ENCODE peak calls at places on chromosomes 3 and 15, in seven cellular contexts. J, A, I, S, C, K and P are unnamed samples.

GRCh38 chr15:54566654-54567053 is 588.4 kb downstream of the UNC13C start:
- DNase-seq in A (no peak), J (no peak), C (no peak), K (no peak), I (no peak), S (no peak), P (no peak)

GRCh38 chr3:50264389-50264963 is 4.5 kb upstream of the SEMA3B start:
- DNase-seq in C (peak), S (peak), I (peak), A (no peak), J (no peak), K (peak), P (no peak)

GRCh38 chr3:94349310-94349848 is 286.5 kb downstream of the NSUN3 start:
- DNase-seq in C (no peak), I (no peak), A (no peak), S (no peak), K (no peak), J (no peak), P (no peak)

GRCh38 chr3:181896605-181897004 is 184.9 kb downstream of the SOX2 start:
- DNase-seq in I (no peak), S (no peak), A (no peak), K (no peak), J (peak), C (no peak), P (no peak)

GRCh38 chr15:62107561-62108110 is 40.9 kb downstream of the C2CD4A start:
- DNase-seq in K (no peak), S (no peak), C (no peak), J (no peak), A (no peak), I (no peak), P (no peak)

GRCh38 chr3:8387591-8387990 is 114.0 kb upstream of the LMCD1 start:
- DNase-seq in A (no peak), K (no peak), J (no peak), S (no peak), I (no peak), C (no peak), P (no peak)

GRCh38 chr3:152079980-152080379 is 188.7 kb upstream of the MBNL1 start:
- DNase-seq in C (no peak), I (no peak), S (no peak), K (no peak), A (no peak), J (no peak), P (no peak)

GRCh38 chr3:164080208-164080607 is 998.1 kb downstream of the SI start:
- DNase-seq in C (no peak), A (no peak), K (no peak), J (no peak), I (no peak), S (no peak), P (no peak)

GRCh38 chr3:175404667-175405066 is 545.5 kb downstream of the NAALADL2 start:
- DNase-seq in I (no peak), K (no peak), S (no peak), J (no peak), A (no peak), C (peak), P (no peak)

GRCh38 chr3:94928921-94929320 is 866.1 kb downstream of the NSUN3 start:
- DNase-seq in I (no peak), A (no peak), J (no peak), K (no peak), C (peak), S (peak), P (no peak)

GRCh38 chr3:55000546-55000945 is 72.7 kb upstream of the LRTM1 start:
- DNase-seq in I (peak), S (peak), K (no peak), J (no peak), A (no peak), C (peak), P (no peak)

GRCh38 chr3:120685411-120685810 is 3.4 kb upstream of the HGD start:
- DNase-seq in J (no peak), A (no peak), S (no peak), C (no peak), K (no peak), I (no peak), P (no peak)

GRCh38 chr15:82750831-82751181 is 41.1 kb upstream of the AP3B2 start:
- DNase-seq in I (no peak), S (no peak), J (peak), A (no peak), K (no peak), C (no peak), P (peak)

GRCh38 chr15:96860746-96861145 is 530.2 kb downstream of the NR2F2 start:
- DNase-seq in C (no peak), I (no peak), J (no peak), K (no peak), S (no peak), A (no peak), P (no peak)
- TF ChIP-seq CTCF in C (peak), I (no peak), J (no peak), K (no peak), S (peak), A (no peak), P (no peak)

GRCh38 chr3:160616721-160617120 is 51.4 kb upstream of the KPNA4 start:
- DNase-seq in S (no peak), I (no peak), J (no peak), C (no peak), K (no peak), A (no peak), P (no peak)

GRCh38 chr3:160616311-160616710 is 50.9 kb upstream of the KPNA4 start:
- DNase-seq in I (no peak), C (no peak), J (no peak), S (no peak), A (no peak), K (no peak), P (no peak)

GRCh38 chr3:160612386-160613115 is 47.2 kb upstream of the KPNA4 start:
- DNase-seq in K (no peak), S (no peak), J (no peak), C (no peak), A (no peak), I (no peak), P (no peak)

GRCh38 chr3:160613661-160614060 is 48.3 kb upstream of the KPNA4 start:
- DNase-seq in I (no peak), S (no peak), K (no peak), C (no peak), J (no peak), A (no peak), P (no peak)

GRCh38 chr3:160611141-160611540 is 45.8 kb upstream of the KPNA4 start:
- DNase-seq in K (no peak), S (no peak), I (no peak), J (no peak), C (no peak), A (no peak), P (no peak)
- TF ChIP-seq CTCF in K (no peak), S (no peak), I (no peak), J (no peak), C (no peak), A (no peak), P (no peak)

GRCh38 chr3:44077267-44077666 is 164.4 kb upstream of the TOPAZ1 start:
- DNase-seq in K (no peak), A (no peak), J (peak), I (no peak), C (no peak), S (no peak), P (peak)
- TF ChIP-seq CTCF in K (no peak), A (no peak), J (no peak), I (no peak), C (peak), S (no peak), P (no peak)

GRCh38 chr3:14461748-14462324 is 59.4 kb downstream of the SLC6A6 start:
- DNase-seq in K (peak), A (no peak), S (peak), J (peak), C (peak), I (peak), P (peak)
- TF ChIP-seq CTCF in K (peak), A (peak), S (peak), J (peak), C (peak), I (no peak), P (no peak)

DNA sequence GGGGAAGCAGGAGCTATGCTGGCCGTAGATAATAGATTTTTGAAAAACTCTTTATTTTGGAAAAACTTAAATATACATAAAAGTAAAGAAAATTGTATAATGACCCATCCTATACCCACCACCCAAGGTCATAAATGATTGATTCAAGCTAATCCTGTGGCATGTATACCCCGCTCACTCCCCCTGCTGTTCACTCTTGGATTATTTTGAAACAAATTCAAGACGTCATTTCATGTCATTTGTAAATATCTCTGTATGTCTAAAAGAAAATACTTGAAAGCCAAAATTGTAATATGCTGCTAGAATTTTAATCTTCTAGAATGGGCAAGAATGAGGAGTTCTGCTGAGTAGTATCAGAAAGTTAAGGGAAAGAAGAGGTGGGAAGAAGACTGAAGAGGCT is 241.7 kb downstream of the FEZF2 start:
- DNase-seq in A (no peak), S (no peak), C (no peak), I (no peak), K (no peak), J (no peak), P (no peak)
- TF ChIP-seq CTCF in A (no peak), S (peak), C (peak), I (no peak), K (peak), J (no peak), P (no peak)

GRCh38 chr15:70763950-70764730 is 782 bp upstream of the UACA start:
- DNase-seq in K (no peak), J (no peak), I (no peak), S (no peak), A (no peak), C (no peak), P (peak)

GRCh38 chr15:70762469-70763119 is 764 bp downstream of the UACA start:
- DNase-seq in J (no peak), K (peak), I (peak), A (peak), C (peak), S (peak), P (peak)

GRCh38 chr15:70761046-70761445 is 2.3 kb downstream of the UACA start:
- DNase-seq in K (no peak), A (no peak), C (peak), I (no peak), S (no peak), J (no peak), P (no peak)

GRCh38 chr15:70761931-70762468 is 1.4 kb downstream of the UACA start:
- DNase-seq in S (no peak), J (no peak), K (no peak), I (no peak), A (no peak), C (peak), P (no peak)

GRCh38 chr15:70763120-70763949 is at the start of gene UACA:
- DNase-seq in A (peak), I (peak), K (peak), J (peak), C (peak), S (peak), P (peak)
- TF ChIP-seq CTCF in A (no peak), I (no peak), K (no peak), J (no peak), C (no peak), S (no peak), P (no peak)

GRCh38 chr15:92205255-92205739 is 188.4 kb upstream of the ST8SIA2 start:
- DNase-seq in A (no peak), I (no peak), J (peak), S (peak), K (peak), C (no peak), P (no peak)
- TF ChIP-seq CTCF in A (no peak), I (no peak), J (no peak), S (peak), K (peak), C (no peak), P (no peak)

GRCh38 chr15:52163321-52164190 is 27.6 kb downstream of the GNB5 start:
- DNase-seq in J (peak), S (no peak), I (no peak), A (no peak), C (no peak), K (no peak), P (peak)
- TF ChIP-seq CTCF in J (peak), S (no peak), I (no peak), A (no peak), C (peak), K (no peak), P (no peak)

DNA sequence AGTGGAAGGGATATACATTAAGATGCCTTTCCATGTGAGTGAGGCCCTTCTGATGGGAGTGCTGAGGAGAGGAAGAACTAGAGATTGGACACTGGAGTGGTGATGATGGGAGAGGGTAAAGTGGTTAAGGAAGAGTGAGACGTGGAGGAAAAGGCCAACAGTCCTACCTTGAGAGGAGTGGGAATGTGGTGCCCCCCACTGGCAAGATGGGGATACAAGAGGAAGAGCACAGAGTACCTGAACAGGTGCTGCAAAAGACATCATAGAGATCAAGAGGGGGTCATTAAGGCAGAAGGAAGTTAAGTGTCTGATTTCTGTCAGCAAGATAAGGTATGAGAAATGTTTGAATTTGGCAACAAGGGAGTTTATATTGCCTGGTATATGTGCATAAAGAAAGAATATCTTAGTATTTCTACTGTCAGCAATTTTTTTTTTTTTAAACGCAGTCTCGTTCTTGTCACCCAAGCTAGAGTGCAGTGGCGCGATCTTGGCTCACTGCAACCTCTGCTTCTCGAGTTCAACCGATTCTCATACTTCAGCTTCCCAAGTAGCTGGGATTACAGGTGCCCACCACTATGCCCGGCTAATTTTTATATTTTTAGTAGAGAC is 34.0 kb downstream of the ARIH2 start:
- DNase-seq in S (peak), C (peak), J (peak), I (peak), K (peak), A (no peak), P (peak)
- TF ChIP-seq CTCF in S (no peak), C (peak), J (peak), I (no peak), K (peak), A (no peak), P (peak)